ENCODE peak calls at places on chromosome 11, in five cellular contexts. E, P, V, Z and O are unnamed samples.
A peak's percentile ranks its signal among the peaks of the same experiment; 100 is the strongest.

GRCh38 chr11:3836903-3837302 is 3.9 kb downstream of the RHOG start:
- DNase-seq in V (peak; percentile 50), E (no peak), P (no peak), Z (no peak), O (peak; percentile 67)

GRCh38 chr11:13328276-13328675 is 50.7 kb downstream of the BMAL1 start:
- DNase-seq in P (no peak), V (no peak), E (no peak), Z (no peak), O (no peak)

GRCh38 chr11:118623291-118623655 is 15.9 kb downstream of the PHLDB1 start:
- DNase-seq in V (no peak), P (peak; percentile 26), Z (no peak), E (no peak), O (no peak)

GRCh38 chr11:82557274-82557673 is 176.4 kb downstream of the FAM181B start:
- DNase-seq in Z (no peak), E (no peak), V (peak; percentile 28), P (no peak), O (no peak)

GRCh38 chr11:18907391-18907790 is 31.8 kb downstream of the MRGPRX1 start:
- DNase-seq in Z (no peak), V (no peak), P (no peak), E (no peak), O (no peak)

GRCh38 chr11:45848654-45849081 is 1.4 kb downstream of the CRY2 start:
- DNase-seq in P (no peak), V (no peak), E (no peak), Z (no peak), O (no peak)

GRCh38 chr11:2265854-2266585 is 4.4 kb downstream of the ASCL2 start:
- DNase-seq in P (no peak), V (no peak), E (no peak), Z (no peak), O (no peak)

GRCh38 chr11:92048415-92048814 is 176.2 kb upstream of the FAT3 start:
- DNase-seq in E (no peak), P (no peak), V (no peak), Z (no peak), O (no peak)

GRCh38 chr11:11973361-11973800 is 35.0 kb downstream of the DKK3 start:
- DNase-seq in P (peak; percentile 68), E (no peak), Z (no peak), V (peak; percentile 33), O (no peak)

GRCh38 chr11:130087294-130087926 is 17.7 kb downstream of the APLP2 start:
- DNase-seq in E (no peak), V (no peak), Z (no peak), P (no peak), O (no peak)

GRCh38 chr11:60984149-60984548 is 12.7 kb downstream of the CD6 start:
- DNase-seq in Z (no peak), V (no peak), E (no peak), P (no peak), O (no peak)

GRCh38 chr11:18727499-18728236 is 1.7 kb upstream of the IGSF22 start:
- DNase-seq in Z (peak; percentile 71), E (peak; percentile 69), P (no peak), V (peak; percentile 39), O (peak; percentile 40)

GRCh38 chr11:130478204-130478701 is 29.8 kb downstream of the ADAMTS15 start:
- DNase-seq in V (peak; percentile 48), E (peak; percentile 50), Z (peak; percentile 16), P (peak; percentile 83), O (no peak)

GRCh38 chr11:128411812-128412211 is 175.5 kb downstream of the ETS1 start:
- DNase-seq in V (no peak), P (no peak), E (no peak), Z (no peak), O (no peak)

GRCh38 chr11:73995731-73996130 is 13.1 kb upstream of the UCP2 start:
- DNase-seq in E (no peak), V (no peak), Z (no peak), P (no peak), O (peak; percentile 41)

GRCh38 chr11:6745018-6745417 is 26.8 kb downstream of the OR2AG2 start:
- DNase-seq in P (no peak), Z (no peak), V (no peak), E (no peak), O (no peak)

GRCh38 chr11:97965849-97966646 is 1054.7 kb upstream of the CNTN5 start:
- DNase-seq in V (no peak), Z (no peak), P (peak; percentile 91), E (no peak), O (no peak)

GRCh38 chr11:45470151-45471001 is 184.2 kb upstream of the SYT13 start:
- DNase-seq in E (no peak), P (no peak), V (no peak), Z (no peak), O (no peak)

DNA sequence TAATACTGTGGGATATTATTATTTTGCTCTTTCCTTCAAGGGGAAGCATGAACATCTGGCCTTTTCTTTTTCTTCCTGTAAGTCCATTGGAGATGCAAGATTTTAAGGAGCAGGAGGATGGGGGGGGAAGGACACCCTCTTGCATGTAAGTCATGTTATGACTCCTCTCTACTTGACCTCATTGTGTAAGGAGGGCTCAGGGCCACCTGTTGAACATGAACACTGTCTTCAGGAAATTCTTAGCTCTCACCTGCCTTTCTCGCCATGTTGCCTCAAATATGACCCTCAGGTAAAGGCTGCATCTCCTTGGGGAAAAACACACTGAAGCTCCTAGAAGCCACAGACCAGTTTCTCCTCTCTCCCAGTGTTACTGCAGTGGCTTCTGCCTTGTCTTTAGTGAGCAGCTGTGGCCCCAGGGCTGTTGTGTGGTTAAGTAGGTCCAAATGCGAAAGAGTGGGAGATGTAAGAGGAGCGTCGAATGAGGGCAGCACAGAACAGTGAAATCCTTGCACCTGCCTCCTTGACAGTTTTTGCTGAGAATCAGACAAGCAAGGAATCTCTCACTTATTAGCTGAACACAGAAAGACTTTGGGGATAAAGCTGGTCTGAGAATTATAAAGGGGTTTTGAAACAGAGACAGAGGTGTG is 1.3 kb upstream of the RAG1 start:
- DNase-seq in Z (no peak), V (no peak), P (no peak), E (no peak), O (no peak)
- TF ChIP-seq CTCF in Z (no peak), V (no peak), P (no peak), E (no peak), O (no peak)

DNA sequence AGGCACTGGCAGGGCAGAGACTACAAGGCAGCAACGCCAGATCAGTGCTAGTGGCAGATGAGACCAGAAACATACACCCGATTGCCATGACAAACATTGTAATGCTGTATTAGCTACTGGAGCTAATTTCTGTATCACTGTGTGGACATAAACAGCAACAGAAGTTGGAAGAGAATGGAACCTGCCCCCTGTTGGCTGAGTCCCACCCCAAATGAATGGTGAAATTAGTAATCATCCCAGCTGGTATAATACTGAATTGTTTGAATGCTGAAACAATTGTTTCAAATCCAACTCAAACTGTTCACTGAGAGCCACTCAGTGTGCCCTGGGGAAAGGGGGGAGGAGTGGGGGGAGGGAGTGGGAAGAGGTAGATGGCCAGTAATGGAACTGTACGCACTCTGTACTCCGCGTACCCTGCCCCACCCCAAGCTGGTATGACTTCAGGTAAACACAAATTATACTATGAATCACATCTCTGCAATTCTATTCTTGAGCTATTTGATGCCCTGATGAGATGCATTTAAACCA is 11.2 kb upstream of the BIRC3 start:
- DNase-seq in Z (no peak), V (peak; percentile 83), P (no peak), E (no peak), O (no peak)
- TF ChIP-seq CTCF in Z (peak; percentile 9), V (peak; percentile 25), P (peak; percentile 34), E (no peak), O (no peak)

DNA sequence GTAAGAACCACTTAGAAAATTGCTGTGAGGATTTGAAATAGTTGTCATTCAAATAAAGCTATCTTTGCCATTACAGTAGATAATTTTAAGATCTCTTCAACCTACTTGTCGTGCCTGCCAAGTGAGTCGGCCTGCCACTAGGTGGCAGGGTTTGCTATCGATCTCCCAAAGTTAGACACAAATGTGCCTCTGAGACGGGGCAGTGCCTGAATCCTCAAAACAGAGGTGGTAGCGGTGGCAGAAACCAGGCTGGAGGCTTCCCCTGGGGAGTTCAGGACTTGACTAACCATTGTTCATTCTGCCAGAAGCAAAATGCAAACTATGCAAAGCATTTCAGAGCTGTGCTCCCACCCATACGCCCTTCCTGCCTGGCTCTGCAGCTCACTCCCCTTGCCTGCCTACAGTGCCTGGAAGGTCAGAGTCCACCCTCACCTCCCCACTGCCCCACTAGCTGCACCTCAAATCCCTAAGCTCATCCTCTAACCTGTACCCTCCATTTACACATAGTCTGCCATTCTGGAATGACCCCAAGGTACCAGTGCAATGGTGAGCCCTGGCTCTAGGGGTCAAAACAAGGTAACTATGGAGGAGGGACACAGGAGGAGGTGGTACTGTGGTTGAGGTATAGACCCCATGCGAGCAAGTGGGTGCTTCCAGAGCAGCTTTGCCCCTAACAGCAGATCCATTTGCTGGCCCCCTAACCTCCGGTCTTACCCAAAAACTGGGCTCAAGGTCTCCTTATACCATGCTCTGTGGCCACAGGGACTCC is 82.1 kb downstream of the C11orf58 start:
- DNase-seq in E (peak; percentile 77), Z (peak; percentile 90), P (peak; percentile 51), V (peak; percentile 80), O (peak; percentile 34)
- TF ChIP-seq CTCF in E (peak; percentile 94), Z (peak; percentile 100), P (peak; percentile 92), V (peak; percentile 74), O (peak; percentile 79)

DNA sequence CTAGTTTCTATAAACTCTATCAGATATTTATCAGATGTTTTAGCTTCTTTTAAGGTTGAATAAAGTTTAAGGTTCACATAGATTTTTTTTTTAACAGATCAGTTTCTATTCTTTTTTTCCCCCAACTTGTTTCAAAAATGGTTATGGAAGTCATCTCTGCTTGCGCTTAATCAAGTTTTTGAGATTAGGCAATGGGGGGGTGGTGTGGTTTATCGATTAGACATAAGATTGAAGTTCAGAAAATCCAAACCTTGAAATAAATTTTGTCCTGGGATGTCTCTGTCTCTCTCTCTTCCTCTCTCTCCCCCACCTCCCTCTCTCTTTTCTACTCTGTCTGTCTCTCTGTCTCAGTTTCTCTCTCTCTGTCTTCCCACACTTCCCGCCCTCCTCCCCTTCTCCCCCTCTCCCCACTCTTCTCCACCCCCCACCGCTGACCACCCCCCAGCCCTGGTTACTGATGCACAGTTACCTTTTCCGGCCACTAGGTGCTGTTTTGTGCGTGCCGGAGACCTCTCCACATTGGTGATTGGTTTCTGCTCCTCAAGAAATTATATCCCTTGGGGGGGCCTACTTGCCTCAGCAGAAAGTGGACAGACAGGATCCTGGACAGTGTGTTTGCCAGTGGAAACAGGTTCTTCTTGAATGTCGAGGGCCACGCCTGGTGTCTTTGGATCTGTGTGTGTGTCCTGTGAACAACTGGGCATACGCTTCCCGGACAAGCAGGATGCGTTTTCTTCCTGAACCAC is 29.7 kb upstream of the ANO1 start:
- DNase-seq in P (no peak), V (peak; percentile 11), E (peak; percentile 54), Z (peak; percentile 69), O (no peak)
- TF ChIP-seq CTCF in P (peak; percentile 47), V (peak; percentile 30), E (peak; percentile 22), Z (peak; percentile 61), O (no peak)

GRCh38 chr11:68257477-68258362 is 14.1 kb downstream of the C11orf24 start:
- DNase-seq in P (peak; percentile 88), E (peak; percentile 98), Z (peak; percentile 94), V (peak; percentile 97), O (peak; percentile 88)
- TF ChIP-seq CTCF in P (peak; percentile 96), E (peak; percentile 86), Z (peak; percentile 84), V (peak; percentile 97), O (peak; percentile 70)